ENCODE peak calls at places on chromosomes 16 and 17, in ten cellular contexts. M is lower leg skin; Y is ACHN; T is T-helper 9 cell; D is dermis microvascular lymphatic vessel endothelial cell; C is stimulated activated CD8-positive, alpha-beta memory T cell treated with anti-CD3 and anti-CD28 coated beads, Interleukin-2, amount 100 ng/mL, for 1 hour; L is fibroblast of mammary gland; H is EL; E is non-pigmented ciliary epithelial cell; F is LoVo. V is an unnamed sample.

GRCh38 chr17:51128089-51128488 is 7.4 kb upstream of the SPAG9 start:
- DNase-seq in Y (no peak), D (no peak), H (no peak), E (no peak), T (no peak), C (no peak), M (no peak), F (no peak), L (no peak), V (no peak)

GRCh38 chr16:87806608-87807546 is 41.1 kb upstream of the KLHDC4 start:
- DNase-seq in D (peak; percentile 18), L (peak; percentile 58), C (no peak), F (peak; percentile 85), M (peak; percentile 79), H (peak; percentile 91), T (no peak), E (peak; percentile 49), Y (peak; percentile 90), V (no peak)

GRCh38 chr17:50190278-50191069 is 11.0 kb downstream of the COL1A1 start:
- DNase-seq in T (no peak), M (no peak), F (no peak), L (no peak), C (no peak), H (no peak), Y (no peak), D (no peak), E (no peak), V (no peak)

GRCh38 chr17:40253565-40253964 is 34.1 kb upstream of the CDC6 start:
- DNase-seq in T (no peak), H (peak; percentile 20), M (no peak), E (no peak), L (no peak), C (no peak), Y (no peak), D (no peak), F (no peak), V (no peak)

GRCh38 chr16:2056077-2056476 is 8.3 kb downstream of the TSC2 start:
- DNase-seq in Y (no peak), E (no peak), T (no peak), F (no peak), D (no peak), M (no peak), L (peak; percentile 35), H (no peak), C (no peak), V (no peak)

GRCh38 chr16:78198299-78198698 is 98.8 kb downstream of the WWOX start:
- DNase-seq in E (no peak), T (no peak), Y (no peak), L (no peak), C (no peak), D (no peak), F (no peak), M (no peak), H (no peak), V (no peak)

GRCh38 chr17:46063239-46063638 is 64.2 kb downstream of the STH start:
- DNase-seq in M (peak; percentile 35), D (no peak), L (peak; percentile 88), F (peak; percentile 43), C (no peak), E (peak; percentile 68), Y (peak; percentile 81), T (no peak), H (peak; percentile 91), V (no peak)

GRCh38 chr17:38703742-38704644 is 1.1 kb upstream of the MLLT6 start:
- DNase-seq in Y (peak; percentile 90), F (peak; percentile 96), L (peak; percentile 26), H (peak; percentile 67), E (no peak), D (no peak), M (peak; percentile 71), T (peak; percentile 59), C (peak; percentile 54), V (peak; percentile 61)

GRCh38 chr16:56866955-56867830 is 2.2 kb downstream of the SLC12A3 start:
- DNase-seq in F (peak; percentile 49), M (peak; percentile 43), E (no peak), C (peak; percentile 18), T (peak; percentile 14), D (peak; percentile 48), L (peak; percentile 72), Y (peak; percentile 83), H (peak; percentile 63), V (no peak)

GRCh38 chr16:29912087-29912486 is 11.8 kb downstream of the ASPHD1 start:
- DNase-seq in M (no peak), D (no peak), F (no peak), T (no peak), E (no peak), Y (no peak), H (no peak), L (no peak), C (no peak), V (no peak)

GRCh38 chr16:17011712-17012111 is 459.0 kb downstream of the XYLT1 start:
- DNase-seq in F (no peak), M (no peak), T (no peak), C (no peak), E (no peak), H (no peak), L (no peak), D (no peak), Y (no peak), V (no peak)

GRCh38 chr17:17917394-17917793 is 54.8 kb downstream of the TOM1L2 start:
- DNase-seq in Y (no peak), F (no peak), D (no peak), E (no peak), L (no peak), T (no peak), C (no peak), H (no peak), M (no peak), V (no peak)

GRCh38 chr17:30950669-30951399 is 20.0 kb upstream of the RNF135 start:
- DNase-seq in C (no peak), M (peak; percentile 58), D (peak; percentile 67), T (no peak), Y (peak; percentile 79), F (peak; percentile 79), L (peak; percentile 94), H (peak; percentile 85), E (peak; percentile 50), V (peak; percentile 35)

GRCh38 chr17:51496378-51496777 is 236.0 kb downstream of the UTP18 start:
- DNase-seq in Y (no peak), F (no peak), T (no peak), D (no peak), L (no peak), H (no peak), E (no peak), C (no peak), M (no peak), V (no peak)

GRCh38 chr17:4706121-4706520 is 2.2 kb upstream of the PELP1 start:
- DNase-seq in C (no peak), D (no peak), E (no peak), M (no peak), T (no peak), L (peak; percentile 63), F (no peak), H (peak; percentile 83), Y (peak; percentile 77), V (no peak)

GRCh38 chr17:49486012-49486641 is 9.0 kb upstream of the NGFR start:
- DNase-seq in H (no peak), D (no peak), Y (no peak), T (no peak), E (no peak), M (no peak), C (no peak), L (no peak), F (no peak), V (no peak)

GRCh38 chr16:27109666-27110523 is 43.2 kb downstream of the C16orf82 start:
- DNase-seq in T (peak; percentile 77), C (peak; percentile 58), H (peak; percentile 65), L (peak; percentile 60), M (peak; percentile 44), F (peak; percentile 73), D (peak; percentile 3), Y (peak; percentile 73), E (no peak), V (peak; percentile 30)

GRCh38 chr17:2484876-2485275 is 26.8 kb downstream of the METTL16 start:
- DNase-seq in F (no peak), D (no peak), H (no peak), L (no peak), T (no peak), C (no peak), E (peak; percentile 27), M (peak; percentile 34), Y (no peak), V (no peak)

GRCh38 chr17:12664894-12665262 is 812 bp upstream of the MYOCD start:
- DNase-seq in M (no peak), H (no peak), T (no peak), L (no peak), Y (no peak), F (no peak), D (no peak), E (no peak), C (no peak), V (no peak)

GRCh38 chr17:50129303-50129945 is 536 bp downstream of the SAMD14 start:
- DNase-seq in Y (no peak), T (peak; percentile 45), M (no peak), E (no peak), C (no peak), L (no peak), D (peak; percentile 26), F (no peak), H (peak; percentile 59), V (no peak)

GRCh38 chr17:336110-337021 is 16.2 kb downstream of the RPH3AL start:
- DNase-seq in F (no peak), C (peak; percentile 16), H (no peak), T (no peak), L (no peak), Y (no peak), E (no peak), D (no peak), M (peak; percentile 51), V (peak; percentile 71)

GRCh38 chr17:79287743-79288142 is 213.1 kb downstream of the ENGASE start:
- DNase-seq in T (no peak), E (no peak), H (no peak), C (no peak), Y (no peak), M (no peak), D (no peak), F (no peak), L (no peak), V (no peak)

GRCh38 chr17:44466339-44466738 is 36.9 kb downstream of the GPATCH8 start:
- DNase-seq in H (no peak), L (no peak), Y (no peak), E (no peak), F (no peak), D (no peak), T (no peak), C (no peak), M (no peak), V (no peak)

GRCh38 chr16:81469710-81470481 is 25.3 kb downstream of the CMIP start:
- DNase-seq in F (no peak), H (no peak), E (no peak), M (no peak), Y (no peak), D (no peak), L (no peak), T (no peak), C (no peak), V (no peak)

GRCh38 chr17:49850772-49851386 is 3.0 kb upstream of the TAC4 start:
- DNase-seq in F (peak; percentile 15), D (no peak), M (no peak), C (no peak), L (no peak), Y (no peak), H (peak; percentile 25), T (no peak), E (no peak), V (no peak)

GRCh38 chr16:88063201-88063773 is 112.1 kb downstream of the BANP start:
- DNase-seq in M (peak; percentile 49), D (no peak), C (no peak), Y (peak; percentile 19), E (peak; percentile 24), T (no peak), H (peak; percentile 87), F (no peak), L (peak; percentile 91), V (no peak)

GRCh38 chr16:9042943-9043680 is 48.3 kb upstream of the HAPSTR1 start:
- DNase-seq in D (no peak), Y (no peak), F (no peak), E (peak; percentile 60), M (peak; percentile 21), L (peak; percentile 82), C (no peak), H (peak; percentile 79), T (no peak), V (no peak)

GRCh38 chr17:35313875-35314409 is 59.5 kb downstream of the SLFN11 start:
- DNase-seq in H (no peak), D (no peak), C (peak; percentile 7), E (no peak), L (no peak), M (peak; percentile 21), Y (no peak), F (no peak), T (no peak), V (no peak)